ENCODE peak calls at places on chromosomes 5 and 9, in ten cellular contexts. T is natural killer cell, D is GM23338, Q is cardiac muscle cell, Z is Calu3, H is neural progenitor cell, O is RWPE1, A is foreskin fibroblast, N is cardiac fibroblast, P is pancreas. F is an unnamed sample.
A peak's percentile ranks its signal among the peaks of the same experiment; 100 is the strongest.

GRCh38 chr5:115545065-115545882 is 699 bp upstream of the FEM1C start:
- DNase-seq in P (no peak), Q (no peak), D (no peak), T (no peak), H (no peak), Z (no peak), A (no peak), N (no peak), O (no peak), F (no peak)

GRCh38 chr9:87184956-87185642 is 237.8 kb upstream of the GAS1 start:
- DNase-seq in D (no peak), H (no peak), P (no peak), N (peak; percentile 35), Q (no peak), O (no peak), A (peak; percentile 37), T (no peak), Z (no peak), F (peak; percentile 63)

GRCh38 chr5:169595172-169595820 is 11.7 kb downstream of the SPDL1 start:
- DNase-seq in P (no peak), Q (no peak), A (peak; percentile 58), O (no peak), D (no peak), H (no peak), N (no peak), T (no peak), Z (no peak), F (no peak)

GRCh38 chr5:175629793-175630192 is 28.1 kb upstream of the HRH2 start:
- DNase-seq in A (no peak), Z (no peak), H (no peak), O (no peak), N (no peak), P (no peak), D (no peak), T (no peak), Q (no peak), F (no peak)

GRCh38 chr9:120386390-120387131 is 193.4 kb downstream of the CDK5RAP2 start:
- DNase-seq in O (no peak), P (peak; percentile 49), N (peak; percentile 71), A (peak; percentile 65), H (no peak), Z (no peak), T (no peak), D (no peak), Q (no peak), F (peak; percentile 72)

GRCh38 chr9:106616026-106616425 is 246.9 kb upstream of the ZNF462 start:
- DNase-seq in P (no peak), Z (no peak), Q (peak; percentile 24), D (no peak), H (peak; percentile 8), O (no peak), N (no peak), A (no peak), T (no peak), F (no peak)

GRCh38 chr5:169161022-169161680 is 139.8 kb downstream of the SLIT3 start:
- DNase-seq in Z (no peak), P (peak; percentile 33), N (peak; percentile 72), O (peak; percentile 50), A (peak; percentile 95), T (no peak), H (peak; percentile 79), D (peak; percentile 35), Q (peak; percentile 93), F (peak; percentile 93)

GRCh38 chr5:181222630-181223040 is 446 bp upstream of the TRIM41 start:
- DNase-seq in D (no peak), Z (no peak), H (no peak), A (no peak), N (no peak), P (no peak), O (no peak), T (no peak), Q (no peak), F (no peak)

GRCh38 chr9:4081549-4081895 is 218.3 kb downstream of the GLIS3 start:
- DNase-seq in Z (no peak), H (no peak), Q (no peak), T (no peak), O (no peak), D (no peak), P (no peak), A (peak; percentile 64), N (no peak), F (no peak)

GRCh38 chr9:137621131-137621757 is 2.4 kb downstream of the EHMT1 start:
- DNase-seq in Z (no peak), Q (no peak), A (peak; percentile 58), P (no peak), D (peak; percentile 48), O (no peak), N (peak; percentile 40), H (no peak), T (no peak), F (peak; percentile 40)

GRCh38 chr5:57221049-57221568 is 47.2 kb downstream of the GPBP1 start:
- DNase-seq in N (peak; percentile 82), Z (peak; percentile 63), Q (peak; percentile 63), T (no peak), A (peak; percentile 72), P (no peak), D (peak; percentile 73), H (peak; percentile 51), O (peak; percentile 57), F (peak; percentile 80)

GRCh38 chr9:93010056-93010455 is 48.4 kb upstream of the SUSD3 start:
- DNase-seq in N (no peak), H (no peak), Q (no peak), Z (no peak), T (no peak), O (no peak), P (no peak), A (no peak), D (no peak), F (no peak)
- TF ChIP-seq CTCF in N (no peak), H (no peak), Q (no peak), Z (no peak), T (no peak), O (no peak), P (no peak), A (no peak), D (no peak), F (no peak)

DNA sequence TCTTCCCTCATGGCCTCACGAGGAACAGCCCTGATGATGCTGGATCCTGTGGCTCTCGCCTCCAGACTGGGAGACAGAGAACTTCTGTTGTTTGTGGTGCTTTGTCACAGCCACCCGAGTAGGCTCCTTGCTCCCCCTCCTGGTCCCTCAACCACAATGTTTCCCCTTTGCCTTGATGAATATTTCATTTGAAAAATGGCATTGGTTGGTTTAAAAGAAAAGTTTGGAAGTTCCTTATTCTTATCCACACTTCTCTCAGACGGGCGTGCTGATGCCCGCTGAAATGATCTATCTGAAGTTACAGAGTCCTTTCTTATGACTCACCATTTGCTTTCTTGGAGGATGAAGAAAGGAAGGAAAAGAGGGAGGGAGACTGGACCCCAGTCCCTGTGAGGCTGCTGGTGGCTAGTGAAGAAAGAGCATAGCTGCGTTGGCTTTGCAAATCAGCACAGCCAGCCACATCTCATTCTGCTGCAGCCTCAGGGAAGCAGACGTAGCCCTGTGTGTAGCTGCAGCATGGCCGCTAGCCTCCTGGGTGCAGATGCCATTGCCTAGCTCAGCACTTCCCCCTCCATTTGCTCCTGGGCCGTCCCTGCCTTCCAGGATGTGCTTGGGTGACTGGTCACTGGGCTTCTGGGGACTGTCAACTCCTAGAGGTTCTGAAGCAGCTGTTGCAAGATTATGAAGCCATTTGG is 185.9 kb downstream of the ERCC6L2 start:
- DNase-seq in D (peak; percentile 75), P (no peak), H (peak; percentile 50), T (peak; percentile 33), O (peak; percentile 64), Q (peak; percentile 30), Z (peak; percentile 7), N (peak; percentile 59), A (peak; percentile 42), F (peak; percentile 65)
- TF ChIP-seq CTCF in D (peak; percentile 75), P (no peak), H (peak; percentile 52), T (peak; percentile 54), O (no peak), Q (peak; percentile 55), Z (no peak), N (peak; percentile 59), A (peak; percentile 40), F (peak; percentile 66)

GRCh38 chr5:122835681-122836080 is 9.7 kb upstream of the SNX24 start:
- DNase-seq in T (no peak), Q (no peak), N (peak; percentile 42), P (no peak), O (no peak), A (no peak), H (no peak), Z (no peak), D (peak; percentile 33), F (peak; percentile 9)
- TF ChIP-seq CTCF in T (no peak), Q (no peak), N (no peak), P (no peak), O (no peak), A (no peak), H (no peak), Z (no peak), D (no peak), F (peak; percentile 7)

GRCh38 chr9:82539126-82539525 is 523.8 kb downstream of the RASEF start:
- DNase-seq in H (no peak), P (no peak), N (no peak), T (no peak), D (no peak), Z (no peak), A (no peak), Q (no peak), O (no peak), F (no peak)
- TF ChIP-seq CTCF in H (no peak), P (no peak), N (no peak), T (no peak), D (no peak), Z (no peak), A (no peak), Q (no peak), O (no peak), F (no peak)

DNA sequence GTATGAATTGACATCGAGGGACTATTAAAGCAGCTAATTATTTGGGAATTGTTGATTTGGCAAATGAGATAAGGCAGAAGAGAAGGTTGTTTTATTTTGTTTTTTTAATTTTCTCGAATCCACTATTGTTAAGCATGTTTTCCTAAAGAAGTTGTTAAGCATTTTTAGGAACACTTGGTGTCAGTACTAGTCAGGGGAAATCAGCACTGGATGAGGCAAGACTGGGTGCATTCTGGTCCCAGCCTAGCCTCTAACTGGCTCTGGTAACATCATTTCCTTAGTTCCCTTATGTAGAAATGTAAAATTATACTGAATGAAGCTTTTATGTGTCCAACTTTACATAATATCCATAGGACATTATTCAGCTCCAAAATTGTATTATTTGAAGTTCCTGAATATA is 196.0 kb downstream of the PCSK5 start:
- DNase-seq in O (no peak), A (peak; percentile 9), D (no peak), N (peak; percentile 11), Z (no peak), P (no peak), T (no peak), Q (no peak), H (no peak), F (peak; percentile 28)
- TF ChIP-seq CTCF in O (no peak), A (no peak), D (peak; percentile 4), N (no peak), Z (no peak), P (no peak), T (no peak), Q (no peak), H (no peak), F (no peak)